ENCODE peak calls at places on chromosomes 5 and 9, in four cellular contexts. P is tibial nerve, E is Caco-2, F is BE2C. D is an unnamed sample.

GRCh38 chr5:77494935-77495334 is 2.8 kb upstream of the WDR41 start:
- DNase-seq in F (no peak), E (no peak), P (no peak), D (no peak)

GRCh38 chr5:132408456-132408855 is 38.9 kb downstream of the SLC22A5 start:
- DNase-seq in P (no peak), F (no peak), E (no peak), D (no peak)

GRCh38 chr9:1994180-1994579 is 21.0 kb upstream of the SMARCA2 start:
- DNase-seq in P (no peak), E (no peak), F (no peak), D (no peak)

GRCh38 chr9:77018058-77019009 is 1.1 kb upstream of the FOXB2 start:
- DNase-seq in F (no peak), P (no peak), E (no peak), D (no peak)

GRCh38 chr5:169390265-169390664 is 89.3 kb upstream of the SLIT3 start:
- DNase-seq in P (no peak), E (no peak), F (no peak), D (no peak)

GRCh38 chr5:39076757-39077475 is 2.7 kb upstream of the RICTOR start:
- DNase-seq in F (no peak), P (no peak), E (no peak), D (peak)

GRCh38 chr9:137224850-137225694 is at the start of gene CYSRT1:
- DNase-seq in P (no peak), F (no peak), E (no peak), D (no peak)

GRCh38 chr5:136201870-136202269 is 8.9 kb upstream of the SMIM32 start:
- DNase-seq in P (no peak), F (no peak), E (no peak), D (no peak)

GRCh38 chr5:164301708-164302107 is 796.3 kb downstream of the MAT2B start:
- DNase-seq in E (no peak), F (no peak), P (no peak), D (no peak)

GRCh38 chr9:126722922-126723806 is 81.7 kb upstream of the ZBTB43 start:
- DNase-seq in P (peak), E (no peak), F (peak), D (no peak)

GRCh38 chr9:100498592-100498991 is 25.6 kb downstream of the TMEFF1 start:
- DNase-seq in F (no peak), E (no peak), P (no peak), D (peak)

GRCh38 chr5:95822038-95822407 is 503 bp downstream of the GLRX start:
- DNase-seq in E (no peak), F (peak), P (peak), D (peak)

GRCh38 chr5:103894882-103895281 is 332.3 kb upstream of the NUDT12 start:
- DNase-seq in E (no peak), P (no peak), F (peak), D (no peak)

DNA sequence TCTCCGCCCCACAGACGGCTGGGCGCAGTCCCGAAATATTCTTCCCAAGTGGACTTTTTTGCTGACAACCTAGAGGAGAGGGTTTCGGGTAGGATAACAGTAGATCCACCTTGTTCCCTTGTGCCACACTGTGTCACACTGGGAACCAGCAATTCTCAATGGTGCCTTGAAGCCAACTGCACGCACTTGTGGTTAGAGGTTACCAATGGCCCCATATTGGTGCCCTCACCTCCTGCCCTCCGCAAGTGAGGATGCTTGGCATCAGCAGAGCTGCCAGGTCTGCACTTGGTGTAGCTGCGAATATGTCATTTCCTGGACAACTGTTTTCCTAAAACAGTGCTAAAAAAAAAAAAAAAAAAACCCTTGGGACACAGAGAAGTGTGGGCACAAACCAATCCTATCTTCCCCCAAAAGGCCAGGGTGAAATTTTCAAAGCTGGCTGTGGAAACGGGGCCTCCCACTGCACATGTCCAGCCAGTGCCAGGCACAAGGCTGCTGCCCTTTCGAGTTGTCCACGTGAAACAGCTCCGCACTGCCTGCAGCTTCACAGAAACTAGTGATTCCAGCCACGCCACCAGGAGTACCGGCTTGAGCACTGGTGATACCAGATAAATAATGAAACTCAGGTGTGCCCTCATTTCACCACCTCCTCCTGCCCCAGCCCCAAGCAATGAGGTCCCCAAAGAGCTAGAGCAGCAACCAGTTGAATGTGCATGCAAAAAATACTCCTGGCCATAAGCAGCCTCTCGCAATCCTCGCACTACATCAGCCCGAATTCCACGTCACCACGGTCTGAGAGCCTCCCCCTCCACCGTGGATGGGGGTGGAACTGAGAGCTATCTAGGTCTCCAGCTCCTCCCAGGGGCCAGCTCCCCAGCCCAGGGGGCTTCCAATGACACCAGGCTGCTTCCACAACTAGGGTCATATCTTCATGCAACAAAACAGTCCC is 51.2 kb downstream of the USP20 start:
- DNase-seq in E (no peak), P (no peak), F (no peak), D (peak)
- H3K4me3 ChIP-seq in E (no peak), P (peak), F (no peak), D (no peak)

DNA sequence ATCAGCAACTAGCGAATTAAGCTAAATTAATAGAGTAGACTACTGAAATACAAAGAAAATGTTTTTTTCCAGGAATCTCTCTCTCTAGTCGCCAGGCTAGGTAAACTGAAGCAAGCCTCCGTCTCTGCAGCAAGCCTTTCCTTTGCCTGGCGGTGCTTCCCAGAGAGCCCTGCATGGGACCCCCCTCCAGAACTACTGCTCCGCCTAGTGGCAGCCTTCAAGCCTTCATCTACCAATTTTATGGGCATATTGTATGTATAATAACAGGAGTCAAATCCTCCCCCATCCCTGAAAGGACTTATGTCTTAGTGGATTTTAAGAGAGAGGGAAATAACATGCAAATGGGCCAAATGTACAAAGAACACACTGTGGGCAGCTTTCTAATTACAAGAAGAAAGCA is 241.9 kb downstream of the SAXO1 start:
- DNase-seq in F (peak), P (no peak), E (peak), D (peak)
- TF ChIP-seq CTCF in F (peak), P (peak), E (peak), D (peak)

GRCh38 chr5:126867237-126867636 is 90.3 kb downstream of the LMNB1 start:
- DNase-seq in E (no peak), F (no peak), P (no peak), D (no peak)

GRCh38 chr5:126871441-126871840 is 94.5 kb downstream of the LMNB1 start:
- DNase-seq in F (no peak), P (no peak), E (no peak), D (peak)

GRCh38 chr5:126866837-126867236 is 89.9 kb downstream of the LMNB1 start:
- DNase-seq in P (no peak), F (no peak), E (no peak), D (no peak)

GRCh38 chr5:126868338-126868737 is 91.4 kb downstream of the LMNB1 start:
- DNase-seq in P (no peak), F (no peak), E (no peak), D (no peak)

DNA sequence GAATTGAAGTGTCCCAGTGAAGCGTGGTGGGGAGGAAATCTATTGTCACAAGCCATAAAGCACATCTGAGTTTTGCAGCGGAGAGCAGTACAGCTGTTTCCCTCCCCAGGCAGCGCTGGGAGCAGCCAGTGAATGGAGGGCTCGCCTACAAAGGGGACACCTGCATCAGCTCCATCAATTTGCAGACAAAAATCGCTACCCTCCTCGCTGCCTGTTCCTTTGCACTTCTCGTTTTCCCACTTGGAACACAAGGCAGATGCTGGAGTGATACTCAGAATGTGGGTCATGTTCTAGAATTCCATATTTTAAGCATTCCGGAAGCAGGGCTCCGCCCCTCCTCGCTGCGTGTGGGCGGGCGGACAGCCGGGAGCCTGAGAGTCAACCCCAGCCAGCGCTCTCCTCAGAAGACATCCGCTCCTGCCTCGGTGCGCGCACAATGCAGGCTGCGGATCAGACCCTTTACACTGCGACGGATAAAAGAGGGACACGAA is 92.1 kb downstream of the LMNB1 start:
- DNase-seq in E (no peak), P (no peak), F (peak), D (peak)
- H3K4me3 ChIP-seq in E (no peak), P (peak), F (peak), D (no peak)

GRCh38 chr5:116388564-116389258 is 185.9 kb downstream of the SEMA6A start:
- DNase-seq in E (no peak), P (no peak), F (no peak), D (no peak)
- TF ChIP-seq CTCF in E (no peak), P (no peak), F (no peak), D (no peak)

D was measured in fibroblast of pulmonary artery.